ENCODE peak calls at places on chromosomes 5 and 9, in five cellular contexts. V is cardiac fibroblast, Q is MCF 10A, S is SK-N-MC, O is NCI-H748 treated with DMSO at 0.1 percent for 48 hours. I is an unnamed sample.

GRCh38 chr5:56522972-56523371 is 289.8 kb upstream of the ANKRD55 start:
- DNase-seq in V (peak; percentile 82), Q (peak; percentile 63), S (no peak), O (no peak), I (peak; percentile 19)

GRCh38 chr9:114365194-114365593 is 22.6 kb downstream of the AKNA start:
- DNase-seq in V (no peak), Q (no peak), S (no peak), O (no peak), I (no peak)

GRCh38 chr5:87398981-87399616 is 13.6 kb downstream of the CCNH start:
- DNase-seq in V (no peak), Q (no peak), S (no peak), O (no peak), I (no peak)

GRCh38 chr5:17157916-17158529 is 59.4 kb upstream of the BASP1 start:
- DNase-seq in V (peak; percentile 92), Q (peak; percentile 72), S (no peak), O (no peak), I (no peak)

GRCh38 chr9:129823163-129823933 is 588 bp downstream of the TOR1A start:
- DNase-seq in V (peak; percentile 39), Q (no peak), S (no peak), O (no peak), I (no peak)

GRCh38 chr9:107637421-107638420 is 148.2 kb upstream of the KLF4 start:
- DNase-seq in V (peak; percentile 100), Q (no peak), S (no peak), O (peak; percentile 29), I (peak; percentile 86)

GRCh38 chr9:133103183-133103986 is 17.7 kb downstream of the RALGDS start:
- DNase-seq in V (peak; percentile 45), Q (peak; percentile 58), S (no peak), O (no peak), I (peak; percentile 79)

GRCh38 chr9:14097215-14097614 is 216.7 kb downstream of the NFIB start:
- DNase-seq in V (peak; percentile 86), Q (peak; percentile 38), S (peak; percentile 65), O (no peak), I (no peak)

GRCh38 chr5:170846416-170846815 is 15.4 kb upstream of the RANBP17 start:
- DNase-seq in V (no peak), Q (no peak), S (no peak), O (no peak), I (no peak)

GRCh38 chr5:93273176-93273575 is 307.8 kb downstream of the NR2F1-AS1 start:
- DNase-seq in V (peak; percentile 55), Q (peak; percentile 51), S (no peak), O (no peak), I (no peak)

GRCh38 chr5:149381986-149382338 is 2.9 kb upstream of the IL17B start:
- DNase-seq in V (peak; percentile 82), Q (peak; percentile 78), S (no peak), O (no peak), I (peak; percentile 53)

GRCh38 chr5:17331649-17332048 is 114.2 kb downstream of the BASP1 start:
- DNase-seq in V (no peak), Q (no peak), S (no peak), O (no peak), I (no peak)

GRCh38 chr9:120564589-120564988 is 15.4 kb downstream of the CDK5RAP2 start:
- DNase-seq in V (no peak), Q (no peak), S (no peak), O (no peak), I (no peak)

GRCh38 chr5:172630961-172631360 is 10.1 kb upstream of the NEURL1B start:
- DNase-seq in V (no peak), Q (no peak), S (no peak), O (no peak), I (no peak)

GRCh38 chr9:22169243-22169642 is 160.1 kb upstream of the CDKN2B start:
- DNase-seq in V (peak; percentile 64), Q (peak; percentile 67), S (no peak), O (no peak), I (no peak)

GRCh38 chr5:55923873-55924500 is 70.8 kb downstream of the IL6ST start:
- DNase-seq in V (no peak), Q (no peak), S (no peak), O (no peak), I (no peak)

GRCh38 chr5:36323926-36324781 is 22.5 kb upstream of the RANBP3L start:
- DNase-seq in V (no peak), Q (peak; percentile 12), S (no peak), O (no peak), I (no peak)

GRCh38 chr5:169637856-169638190 is 748 bp downstream of the DOCK2 start:
- DNase-seq in V (no peak), Q (no peak), S (no peak), O (no peak), I (no peak)

GRCh38 chr5:135243194-135244191 is 155.5 kb downstream of the MACROH2A1 start:
- DNase-seq in V (peak; percentile 29), Q (no peak), S (no peak), O (no peak), I (no peak)

GRCh38 chr9:107711528-107711927 is 222.0 kb upstream of the KLF4 start:
- DNase-seq in V (peak; percentile 94), Q (peak; percentile 98), S (no peak), O (no peak), I (no peak)

GRCh38 chr5:56124885-56125250 is 108.3 kb downstream of the ANKRD55 start:
- DNase-seq in V (peak; percentile 54), Q (no peak), S (no peak), O (no peak), I (no peak)

GRCh38 chr5:27316283-27316675 is 277.9 kb upstream of the CDH9 start:
- DNase-seq in V (peak; percentile 67), Q (peak; percentile 42), S (no peak), O (no peak), I (no peak)

GRCh38 chr9:23088932-23089364 is 642.3 kb downstream of the DMRTA1 start:
- DNase-seq in V (no peak), Q (peak; percentile 0), S (no peak), O (no peak), I (no peak)

GRCh38 chr5:98775246-98775961 is 1.9 kb downstream of the RGMB start:
- DNase-seq in V (no peak), Q (no peak), S (no peak), O (no peak), I (no peak)

I was measured in tibial nerve.